ENCODE peak calls at places on chromosomes 5 and 9, in seven cellular contexts. One of them, this sample, is unnamed.

GRCh38 chr5:160278356-160278755 is 34.0 kb downstream of the CCNJL start:
- DNase-seq in HCT116: no peak
- DNase-seq in H1: no peak
- DNase-seq in K562: no peak
- DNase-seq in GM12878: no peak
- DNase-seq in SK-N-SH: no peak
- DNase-seq in HepG2: no peak
- DNase-seq in this sample: no peak

GRCh38 chr9:99947395-99947794 is 40.9 kb downstream of the STX17 start:
- DNase-seq in HCT116: no peak
- DNase-seq in H1: no peak
- DNase-seq in K562: peak
- DNase-seq in GM12878: no peak
- DNase-seq in SK-N-SH: no peak
- DNase-seq in HepG2: no peak
- DNase-seq in this sample: no peak

GRCh38 chr5:173895766-173896165 is 7.6 kb downstream of the CPEB4 start:
- DNase-seq in HCT116: no peak
- DNase-seq in H1: no peak
- DNase-seq in K562: no peak
- DNase-seq in GM12878: no peak
- DNase-seq in SK-N-SH: no peak
- DNase-seq in HepG2: no peak
- DNase-seq in this sample: peak

GRCh38 chr5:59174248-59174844 is 591.5 kb downstream of the RAB3C start:
- DNase-seq in HCT116: peak
- DNase-seq in H1: no peak
- DNase-seq in K562: no peak
- DNase-seq in GM12878: no peak
- DNase-seq in SK-N-SH: peak
- DNase-seq in HepG2: peak
- DNase-seq in this sample: peak

GRCh38 chr9:73423891-73424290 is 272.2 kb downstream of the ANXA1 start:
- DNase-seq in HCT116: no peak
- DNase-seq in H1: no peak
- DNase-seq in K562: no peak
- DNase-seq in GM12878: no peak
- DNase-seq in SK-N-SH: no peak
- DNase-seq in HepG2: no peak
- DNase-seq in this sample: no peak

GRCh38 chr5:92581249-92581648 is 999.8 kb downstream of the NR2F1-AS1 start:
- DNase-seq in HCT116: no peak
- DNase-seq in H1: no peak
- DNase-seq in K562: no peak
- DNase-seq in GM12878: no peak
- DNase-seq in SK-N-SH: no peak
- DNase-seq in HepG2: no peak
- DNase-seq in this sample: no peak

GRCh38 chr5:141692919-141693848 is 11.2 kb upstream of the ARAP3 start:
- DNase-seq in HCT116: no peak
- DNase-seq in H1: no peak
- DNase-seq in K562: peak
- DNase-seq in GM12878: no peak
- DNase-seq in SK-N-SH: no peak
- DNase-seq in HepG2: no peak
- DNase-seq in this sample: no peak

GRCh38 chr9:21974542-21975409 is 19.4 kb downstream of the CDKN2A start:
- DNase-seq in HCT116: peak
- DNase-seq in H1: peak
- DNase-seq in K562: no peak
- DNase-seq in GM12878: no peak
- DNase-seq in SK-N-SH: peak
- DNase-seq in HepG2: no peak
- DNase-seq in this sample: no peak

GRCh38 chr9:21854594-21854993 is 52.2 kb downstream of the MTAP start:
- DNase-seq in HCT116: no peak
- DNase-seq in H1: no peak
- DNase-seq in K562: no peak
- DNase-seq in GM12878: no peak
- DNase-seq in SK-N-SH: no peak
- DNase-seq in HepG2: peak
- DNase-seq in this sample: peak

GRCh38 chr5:142145106-142145900 is 36.7 kb downstream of the NDFIP1 start:
- DNase-seq in HCT116: peak
- DNase-seq in H1: peak
- DNase-seq in K562: peak
- DNase-seq in GM12878: peak
- DNase-seq in SK-N-SH: peak
- DNase-seq in HepG2: peak
- DNase-seq in this sample: peak

GRCh38 chr5:5141625-5142527 is 1.7 kb downstream of the ADAMTS16 start:
- DNase-seq in HCT116: peak
- DNase-seq in H1: no peak
- DNase-seq in K562: peak
- DNase-seq in GM12878: no peak
- DNase-seq in SK-N-SH: peak
- DNase-seq in HepG2: peak
- DNase-seq in this sample: peak

GRCh38 chr9:15104826-15105420 is 194.7 kb upstream of the FREM1 start:
- DNase-seq in HCT116: peak
- DNase-seq in H1: peak
- DNase-seq in K562: peak
- DNase-seq in GM12878: no peak
- DNase-seq in SK-N-SH: peak
- DNase-seq in HepG2: peak
- DNase-seq in this sample: no peak

GRCh38 chr9:37994639-37995347 is 74.2 kb downstream of the SHB start:
- DNase-seq in HCT116: no peak
- DNase-seq in H1: no peak
- DNase-seq in K562: no peak
- DNase-seq in GM12878: peak
- DNase-seq in SK-N-SH: peak
- DNase-seq in HepG2: no peak
- DNase-seq in this sample: no peak

GRCh38 chr9:10855847-10856246 is 243.0 kb upstream of the PTPRD start:
- DNase-seq in HCT116: no peak
- DNase-seq in H1: no peak
- DNase-seq in K562: no peak
- DNase-seq in GM12878: no peak
- DNase-seq in SK-N-SH: no peak
- DNase-seq in HepG2: no peak
- DNase-seq in this sample: no peak

GRCh38 chr5:137367951-137368350 is 131.2 kb downstream of the SPOCK1 start:
- DNase-seq in HCT116: no peak
- DNase-seq in H1: no peak
- DNase-seq in K562: no peak
- DNase-seq in GM12878: no peak
- DNase-seq in SK-N-SH: no peak
- DNase-seq in HepG2: no peak
- DNase-seq in this sample: no peak

GRCh38 chr9:90805006-90805993 is 3.7 kb downstream of the SYK start:
- DNase-seq in HCT116: no peak
- DNase-seq in H1: no peak
- DNase-seq in K562: no peak
- DNase-seq in GM12878: no peak
- DNase-seq in SK-N-SH: peak
- DNase-seq in HepG2: no peak
- DNase-seq in this sample: no peak

GRCh38 chr5:179919487-179920060 is 11.9 kb upstream of the TBC1D9B start:
- DNase-seq in HCT116: no peak
- DNase-seq in H1: no peak
- DNase-seq in K562: no peak
- DNase-seq in GM12878: no peak
- DNase-seq in SK-N-SH: no peak
- DNase-seq in HepG2: no peak
- DNase-seq in this sample: no peak

GRCh38 chr5:87383216-87383615 is 29.5 kb downstream of the CCNH start:
- DNase-seq in HCT116: no peak
- DNase-seq in H1: no peak
- DNase-seq in K562: no peak
- DNase-seq in GM12878: no peak
- DNase-seq in SK-N-SH: no peak
- DNase-seq in HepG2: no peak
- DNase-seq in this sample: no peak

GRCh38 chr5:44770936-44771717 is 37.6 kb upstream of the MRPS30 start:
- DNase-seq in HCT116: no peak
- DNase-seq in H1: no peak
- DNase-seq in K562: no peak
- DNase-seq in GM12878: no peak
- DNase-seq in SK-N-SH: peak
- DNase-seq in HepG2: no peak
- DNase-seq in this sample: no peak

GRCh38 chr5:112583166-112583565 is 154.5 kb upstream of the APC start:
- DNase-seq in HCT116: no peak
- DNase-seq in H1: no peak
- DNase-seq in K562: no peak
- DNase-seq in GM12878: no peak
- DNase-seq in SK-N-SH: no peak
- DNase-seq in HepG2: no peak
- DNase-seq in this sample: peak

DNA sequence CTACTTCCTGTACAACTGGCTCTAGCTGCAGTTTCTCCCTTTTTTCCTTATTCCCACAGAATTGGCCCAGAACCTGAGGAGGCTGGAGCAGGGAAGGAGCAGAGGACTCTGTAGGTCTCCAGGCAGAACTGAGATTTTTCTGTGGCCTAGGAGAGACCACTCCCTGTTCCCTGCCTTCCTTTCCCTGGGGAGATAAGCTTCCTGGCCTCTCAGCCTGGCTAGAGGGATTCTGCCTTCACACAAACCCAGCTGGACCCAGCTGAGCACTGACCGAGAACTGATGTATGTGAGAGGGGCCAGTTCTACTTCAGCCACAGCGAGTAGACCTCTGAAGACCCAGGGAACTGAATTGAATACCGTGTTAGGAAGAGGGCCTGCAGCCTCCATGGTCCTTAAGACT is 48.0 kb downstream of the RUSC2 start:
- DNase-seq in HCT116: no peak
- DNase-seq in H1: no peak
- DNase-seq in K562: no peak
- DNase-seq in GM12878: no peak
- DNase-seq in SK-N-SH: no peak
- DNase-seq in HepG2: no peak
- DNase-seq in this sample: no peak
- TF ChIP-seq JUND in HCT116: no peak
- TF ChIP-seq JUND in H1: no peak
- TF ChIP-seq JUND in K562: no peak
- TF ChIP-seq JUND in GM12878: no peak
- TF ChIP-seq JUND in SK-N-SH: no peak
- TF ChIP-seq JUND in HepG2: no peak
- TF ChIP-seq JUND in this sample: no peak

GRCh38 chr5:124952079-124952478 is 205.6 kb upstream of the ZNF608 start:
- DNase-seq in HCT116: no peak
- DNase-seq in H1: no peak
- DNase-seq in K562: no peak
- DNase-seq in GM12878: peak
- DNase-seq in SK-N-SH: no peak
- DNase-seq in HepG2: no peak
- DNase-seq in this sample: no peak
- TF ChIP-seq JUND in HCT116: no peak
- TF ChIP-seq JUND in H1: no peak
- TF ChIP-seq JUND in K562: no peak
- TF ChIP-seq JUND in GM12878: peak
- TF ChIP-seq JUND in SK-N-SH: no peak
- TF ChIP-seq JUND in HepG2: no peak
- TF ChIP-seq JUND in this sample: no peak

GRCh38 chr5:167916706-167917105 is 374.7 kb upstream of the WWC1 start:
- DNase-seq in HCT116: no peak
- DNase-seq in H1: no peak
- DNase-seq in K562: no peak
- DNase-seq in GM12878: no peak
- DNase-seq in SK-N-SH: no peak
- DNase-seq in HepG2: no peak
- DNase-seq in this sample: no peak
- TF ChIP-seq JUND in HCT116: no peak
- TF ChIP-seq JUND in H1: no peak
- TF ChIP-seq JUND in K562: no peak
- TF ChIP-seq JUND in GM12878: no peak
- TF ChIP-seq JUND in SK-N-SH: no peak
- TF ChIP-seq JUND in HepG2: no peak
- TF ChIP-seq JUND in this sample: no peak

DNA sequence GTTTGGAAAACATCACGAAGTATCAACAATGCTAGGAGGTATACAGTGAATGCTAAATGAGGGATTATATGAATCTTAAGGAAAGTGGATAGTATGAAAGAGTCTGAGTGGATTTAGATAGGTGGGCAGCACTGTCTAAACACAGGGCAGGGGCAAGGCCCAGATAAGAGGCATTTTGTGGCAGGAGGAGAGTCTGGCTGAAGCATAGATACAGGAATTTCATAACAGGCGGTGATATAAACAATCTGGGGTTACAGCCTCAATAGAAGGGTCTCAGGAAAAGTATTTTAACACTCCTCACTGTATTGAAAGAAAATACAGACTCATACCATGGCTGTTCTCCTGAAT is 96.9 kb downstream of the PLPP1 start:
- DNase-seq in HCT116: no peak
- DNase-seq in H1: no peak
- DNase-seq in K562: no peak
- DNase-seq in GM12878: no peak
- DNase-seq in SK-N-SH: no peak
- DNase-seq in HepG2: no peak
- DNase-seq in this sample: no peak
- TF ChIP-seq JUND in HCT116: no peak
- TF ChIP-seq JUND in H1: no peak
- TF ChIP-seq JUND in K562: no peak
- TF ChIP-seq JUND in GM12878: no peak
- TF ChIP-seq JUND in SK-N-SH: no peak
- TF ChIP-seq JUND in HepG2: no peak
- TF ChIP-seq JUND in this sample: no peak

GRCh38 chr5:122775713-122776084 is 819 bp downstream of the SNX2 start:
- DNase-seq in HCT116: no peak
- DNase-seq in H1: no peak
- DNase-seq in K562: no peak
- DNase-seq in GM12878: no peak
- DNase-seq in SK-N-SH: peak
- DNase-seq in HepG2: no peak
- DNase-seq in this sample: peak
- TF ChIP-seq JUND in HCT116: no peak
- TF ChIP-seq JUND in H1: no peak
- TF ChIP-seq JUND in K562: no peak
- TF ChIP-seq JUND in GM12878: no peak
- TF ChIP-seq JUND in SK-N-SH: no peak
- TF ChIP-seq JUND in HepG2: no peak
- TF ChIP-seq JUND in this sample: no peak

GRCh38 chr5:150112211-150113046 is 26.1 kb upstream of the CSF1R start:
- DNase-seq in HCT116: no peak
- DNase-seq in H1: peak
- DNase-seq in K562: no peak
- DNase-seq in GM12878: no peak
- DNase-seq in SK-N-SH: peak
- DNase-seq in HepG2: no peak
- DNase-seq in this sample: peak
- TF ChIP-seq JUND in HCT116: no peak
- TF ChIP-seq JUND in H1: no peak
- TF ChIP-seq JUND in K562: no peak
- TF ChIP-seq JUND in GM12878: no peak
- TF ChIP-seq JUND in SK-N-SH: peak
- TF ChIP-seq JUND in HepG2: no peak
- TF ChIP-seq JUND in this sample: no peak

This sample was measured in T47D.